ENCODE peak calls at places on chromosomes 11 and 22, in four cellular contexts. M, P, L and K are unnamed samples.

GRCh38 chr22:24977370-24978230 is 25.1 kb downstream of the KIAA1671 start:
- DNase-seq in P (no peak), M (no peak), L (peak), K (peak)

GRCh38 chr11:47071871-47072270 is 104.8 kb downstream of the ARFGAP2 start:
- DNase-seq in P (no peak), L (no peak), M (no peak), K (no peak)

GRCh38 chr11:94837317-94837716 is 69.2 kb downstream of the AMOTL1 start:
- DNase-seq in M (no peak), P (no peak), L (no peak), K (peak)

GRCh38 chr11:134258577-134258976 is 5.2 kb downstream of the ACAD8 start:
- DNase-seq in L (no peak), P (no peak), M (no peak), K (no peak)

GRCh38 chr11:19430346-19431058 is 189.8 kb upstream of the E2F8 start:
- DNase-seq in M (peak), P (peak), L (no peak), K (no peak)

GRCh38 chr22:27610863-27611786 is 190.4 kb downstream of the MN1 start:
- DNase-seq in M (no peak), P (no peak), L (no peak), K (no peak)

GRCh38 chr11:74371269-74372039 is 26.8 kb downstream of the PGM2L1 start:
- DNase-seq in P (peak), L (no peak), M (peak), K (peak)

GRCh38 chr11:59158206-59159068 is 13.5 kb upstream of the DTX4 start:
- DNase-seq in L (peak), P (peak), M (peak), K (peak)

GRCh38 chr11:47179655-47179991 is 2.9 kb upstream of the ARFGAP2 start:
- DNase-seq in L (no peak), P (peak), M (no peak), K (peak)

GRCh38 chr11:116653206-116653605 is 119.6 kb downstream of the BUD13 start:
- DNase-seq in L (no peak), M (no peak), P (no peak), K (no peak)

GRCh38 chr11:7965386-7965785 is at the start of gene NLRP10:
- DNase-seq in P (peak), M (peak), L (no peak), K (no peak)

GRCh38 chr22:46761539-46762237 is 762 bp upstream of the TBC1D22A start:
- DNase-seq in P (no peak), L (no peak), M (no peak), K (no peak)

GRCh38 chr11:47373876-47374820 is 4.2 kb downstream of the SPI1 start:
- DNase-seq in M (peak), L (peak), P (peak), K (peak)

GRCh38 chr11:101470881-101471535 is 112.8 kb downstream of the TRPC6 start:
- DNase-seq in P (peak), L (no peak), M (peak), K (no peak)